ENCODE peak calls at places on chromosome 7, in four cellular contexts. O is B cell, S is MCF 10A, U is dorsolateral prefrontal cortex. D is an unnamed sample.

GRCh38 chr7:120272261-120272895 is 597 bp upstream of the KCND2 start:
- DNase-seq in S (peak), O (no peak), U (no peak), D (peak)

GRCh38 chr7:96287168-96287567 is 34.7 kb downstream of the SLC25A13 start:
- DNase-seq in S (no peak), U (no peak), O (peak), D (peak)

GRCh38 chr7:23893942-23894890 is 184.2 kb downstream of the STK31 start:
- DNase-seq in U (no peak), O (no peak), S (no peak), D (no peak)

GRCh38 chr7:45187946-45188411 is 30.4 kb downstream of the RAMP3 start:
- DNase-seq in O (no peak), U (no peak), S (no peak), D (no peak)

GRCh38 chr7:117323877-117324699 is 1.2 kb upstream of the WNT2 start:
- DNase-seq in U (no peak), S (no peak), O (no peak), D (peak)

GRCh38 chr7:128906766-128907559 is 3.5 kb downstream of the KCP start:
- DNase-seq in S (no peak), O (peak), U (no peak), D (no peak)

GRCh38 chr7:97064972-97065587 is 40.4 kb upstream of the DLX5 start:
- DNase-seq in O (peak), S (peak), U (no peak), D (peak)

GRCh38 chr7:191105-192034 is 1.0 kb upstream of the FAM20C start:
- DNase-seq in O (peak), U (no peak), S (peak), D (no peak)

GRCh38 chr7:122412886-122413285 is 108.3 kb upstream of the FEZF1 start:
- DNase-seq in O (no peak), U (no peak), S (peak), D (no peak)

GRCh38 chr7:157000047-157000726 is 10.3 kb downstream of the MNX1 start:
- DNase-seq in O (no peak), U (no peak), S (peak), D (peak)

GRCh38 chr7:84363741-84364140 is 169.2 kb upstream of the SEMA3A start:
- DNase-seq in U (no peak), S (no peak), O (no peak), D (no peak)

GRCh38 chr7:46080595-46081159 is 159.6 kb upstream of the IGFBP3 start:
- DNase-seq in S (peak), O (no peak), U (no peak), D (no peak)

GRCh38 chr7:137772221-137772620 is 74.6 kb downstream of the DGKI start:
- DNase-seq in U (no peak), S (no peak), O (no peak), D (no peak)

GRCh38 chr7:42902361-42902760 is 9.5 kb downstream of the C7orf25 start:
- DNase-seq in S (no peak), U (no peak), O (no peak), D (no peak)

GRCh38 chr7:30652951-30653641 is 29.2 kb downstream of the CRHR2 start:
- DNase-seq in O (no peak), S (no peak), U (no peak), D (no peak)

GRCh38 chr7:54159088-54159487 is 383.1 kb upstream of the VSTM2A start:
- DNase-seq in U (no peak), O (no peak), S (no peak), D (no peak)

GRCh38 chr7:95264225-95264927 is 60.0 kb downstream of the PON1 start:
- DNase-seq in O (no peak), U (no peak), S (peak), D (no peak)

GRCh38 chr7:104956753-104957450 is 57.1 kb upstream of the KMT2E start:
- DNase-seq in O (no peak), U (no peak), S (no peak), D (peak)

GRCh38 chr7:124085168-124085567 is 52.3 kb upstream of the TMEM229A start:
- DNase-seq in O (no peak), S (peak), U (peak), D (no peak)

GRCh38 chr7:158820656-158821055 is 8.7 kb downstream of the ESYT2 start:
- DNase-seq in S (no peak), O (no peak), U (no peak), D (no peak)

GRCh38 chr7:124796771-124797170 is 31.2 kb upstream of the GPR37 start:
- DNase-seq in O (no peak), S (no peak), U (no peak), D (no peak)

GRCh38 chr7:30912454-30912985 is 867 bp downstream of the AQP1 start:
- DNase-seq in O (no peak), S (no peak), U (no peak), D (no peak)

GRCh38 chr7:22411977-22412693 is 55.2 kb upstream of the RAPGEF5 start:
- DNase-seq in O (no peak), S (no peak), U (no peak), D (no peak)

GRCh38 chr7:78607099-78607498 is 808.5 kb downstream of the PHTF2 start:
- DNase-seq in U (no peak), S (peak), O (no peak), D (no peak)

GRCh38 chr7:139118234-139118802 is 8.8 kb upstream of the ZC3HAV1 start:
- DNase-seq in U (no peak), O (no peak), S (peak), D (no peak)

GRCh38 chr7:29968683-29969457 is 20.7 kb downstream of the SCRN1 start:
- DNase-seq in S (peak), U (no peak), O (no peak), D (no peak)

GRCh38 chr7:42414028-42414427 is 177.0 kb upstream of the GLI3 start:
- DNase-seq in S (peak), O (no peak), U (no peak), D (no peak)

GRCh38 chr7:27128776-27129728 is 1.5 kb downstream of the HOXA4 start:
- DNase-seq in U (no peak), O (no peak), S (no peak), D (no peak)

GRCh38 chr7:81688622-81689411 is 81.0 kb downstream of the HGF start:
- DNase-seq in O (no peak), S (no peak), U (no peak), D (no peak)

GRCh38 chr7:110253083-110253482 is 837.8 kb upstream of the LRRN3 start:
- DNase-seq in O (no peak), U (no peak), S (no peak), D (no peak)

GRCh38 chr7:149823191-149823630 is 15.0 kb upstream of the ZNF862 start:
- DNase-seq in S (no peak), U (no peak), O (no peak), D (no peak)

GRCh38 chr7:12210179-12211053 is 678 bp upstream of the TMEM106B start:
- DNase-seq in S (no peak), U (no peak), O (no peak), D (peak)

GRCh38 chr7:47314728-47315601 is 266.9 kb downstream of the TNS3 start:
- DNase-seq in U (no peak), O (no peak), S (no peak), D (no peak)

GRCh38 chr7:20541615-20542349 is 73.7 kb upstream of the ABCB5 start:
- DNase-seq in S (peak), O (no peak), U (no peak), D (no peak)

GRCh38 chr7:20542594-20542993 is 72.9 kb upstream of the ABCB5 start:
- DNase-seq in S (peak), U (no peak), O (no peak), D (no peak)

GRCh38 chr7:20535541-20535940 is 79.9 kb upstream of the ABCB5 start:
- DNase-seq in O (no peak), S (no peak), U (no peak), D (no peak)

GRCh38 chr7:20543565-20543964 is 71.9 kb upstream of the ABCB5 start:
- DNase-seq in O (no peak), U (no peak), S (no peak), D (no peak)

GRCh38 chr7:20539201-20539600 is 76.3 kb upstream of the ABCB5 start:
- DNase-seq in U (no peak), O (no peak), S (peak), D (no peak)
- TF ChIP-seq CTCF in U (no peak), O (no peak), S (no peak), D (no peak)

DNA sequence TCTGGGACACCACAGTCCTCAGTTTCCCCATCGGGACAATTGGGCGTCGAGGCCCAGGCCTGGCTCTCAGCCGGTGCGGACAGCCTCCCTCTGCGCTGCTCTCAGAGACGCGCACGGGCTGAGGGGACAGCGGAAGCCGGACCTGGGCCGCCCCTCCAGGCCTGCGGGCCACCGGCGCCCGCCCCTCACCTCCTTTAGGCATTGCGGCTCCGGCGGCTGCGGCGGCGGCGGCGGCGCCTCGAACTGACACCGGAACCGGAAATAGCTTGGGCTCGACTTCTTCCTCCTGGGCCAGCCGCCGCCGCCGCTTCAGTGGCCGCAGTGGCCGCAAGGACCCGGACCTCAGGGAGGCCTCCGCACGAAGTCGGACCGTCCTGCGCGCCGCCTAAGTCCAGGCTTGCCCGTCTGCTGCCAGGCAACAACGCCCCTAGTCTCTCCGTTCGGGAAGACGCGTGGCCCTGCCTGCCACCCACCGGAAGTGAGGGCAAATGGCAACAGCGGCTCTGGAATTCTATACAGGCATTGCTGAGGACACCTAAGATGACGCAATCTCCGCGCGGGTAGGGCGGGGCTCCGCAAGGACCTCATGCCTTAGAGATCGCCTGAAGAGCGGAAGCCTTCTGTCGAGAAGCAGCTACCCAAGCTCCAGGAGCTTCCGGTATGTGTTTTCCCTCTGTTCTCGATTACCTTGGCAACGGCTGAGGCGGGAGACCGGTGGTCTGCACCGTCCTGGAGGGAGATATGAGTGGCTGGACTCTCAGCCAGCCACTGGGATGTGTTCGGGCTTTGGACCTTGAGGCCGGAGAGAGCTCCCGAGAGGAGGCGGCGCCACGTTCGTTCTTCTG is at the start of the genes BUD31 and PDAP1:
- DNase-seq in U (peak), O (peak), S (peak), D (peak)
- TF ChIP-seq CTCF in U (peak), O (no peak), S (no peak), D (no peak)

DNA sequence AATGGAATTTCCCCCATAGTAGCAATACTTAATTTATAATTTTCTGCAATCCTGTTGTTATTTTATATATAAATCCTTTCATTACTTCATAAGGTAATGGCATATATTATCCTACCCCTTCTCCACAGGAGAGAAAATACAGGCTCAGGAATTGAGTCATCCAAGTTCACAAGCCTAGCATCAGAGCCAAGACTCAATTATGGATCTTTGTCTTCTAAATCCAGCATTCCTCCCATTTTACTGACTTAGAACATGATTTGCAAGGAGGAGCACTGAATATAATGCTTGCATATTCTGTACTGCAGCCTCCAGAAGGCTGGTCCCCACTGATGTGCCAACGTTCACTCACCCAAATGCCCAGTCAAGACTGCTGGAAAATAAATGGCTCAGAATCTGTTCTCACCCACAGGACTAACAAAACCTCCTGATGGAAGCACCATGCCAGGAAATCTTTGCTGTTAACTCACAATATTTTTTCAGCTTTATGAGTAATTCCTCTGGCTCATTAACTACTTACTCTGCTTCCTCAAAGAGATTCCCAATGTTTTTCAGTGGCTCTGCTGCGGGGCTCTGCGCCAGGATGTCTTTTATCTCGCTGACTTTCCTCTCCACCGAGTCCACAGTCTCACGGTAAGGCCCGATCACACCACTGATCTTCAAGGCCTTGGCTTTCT is 48.6 kb downstream of the DLD start:
- DNase-seq in U (no peak), O (no peak), S (peak), D (no peak)
- TF ChIP-seq CTCF in U (no peak), O (no peak), S (no peak), D (no peak)

DNA sequence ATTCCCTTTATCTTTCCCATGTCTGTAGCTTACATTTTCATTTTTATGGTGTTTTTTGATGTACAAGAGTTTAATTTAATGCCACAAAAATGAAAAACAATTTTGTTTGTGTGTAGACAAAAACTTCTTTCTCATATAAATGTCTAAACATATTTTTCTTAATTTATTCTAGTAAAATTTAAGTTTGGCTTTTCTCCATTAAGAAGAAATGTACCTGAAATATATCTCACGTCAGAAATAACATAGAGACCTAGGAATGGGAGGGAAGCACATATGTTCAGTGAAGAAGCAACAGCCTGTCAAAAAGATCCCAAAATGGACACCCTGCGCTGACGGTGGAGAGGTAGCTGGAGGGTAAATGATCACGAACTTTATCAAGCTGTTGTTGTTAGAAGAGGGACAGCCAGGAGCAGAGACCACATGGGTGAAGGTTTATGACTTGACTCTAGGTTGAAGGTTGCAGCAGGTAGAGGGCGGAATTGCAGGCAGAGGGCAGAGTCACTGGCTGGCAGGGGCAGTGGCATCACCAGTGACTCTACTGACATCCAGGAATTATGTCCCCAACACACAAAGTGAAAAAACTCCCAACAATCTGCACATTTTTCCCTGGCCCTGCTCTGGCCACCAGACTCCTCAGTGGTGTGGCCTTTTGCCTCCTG is 225.9 kb upstream of the PRSS58 start:
- DNase-seq in U (no peak), S (no peak), O (no peak), D (no peak)
- TF ChIP-seq CTCF in U (no peak), S (peak), O (peak), D (no peak)

GRCh38 chr7:135712182-135712782 is 15.7 kb downstream of the SLC13A4 start:
- DNase-seq in O (no peak), S (no peak), U (no peak), D (no peak)
- TF ChIP-seq CTCF in O (no peak), S (no peak), U (no peak), D (no peak)

DNA sequence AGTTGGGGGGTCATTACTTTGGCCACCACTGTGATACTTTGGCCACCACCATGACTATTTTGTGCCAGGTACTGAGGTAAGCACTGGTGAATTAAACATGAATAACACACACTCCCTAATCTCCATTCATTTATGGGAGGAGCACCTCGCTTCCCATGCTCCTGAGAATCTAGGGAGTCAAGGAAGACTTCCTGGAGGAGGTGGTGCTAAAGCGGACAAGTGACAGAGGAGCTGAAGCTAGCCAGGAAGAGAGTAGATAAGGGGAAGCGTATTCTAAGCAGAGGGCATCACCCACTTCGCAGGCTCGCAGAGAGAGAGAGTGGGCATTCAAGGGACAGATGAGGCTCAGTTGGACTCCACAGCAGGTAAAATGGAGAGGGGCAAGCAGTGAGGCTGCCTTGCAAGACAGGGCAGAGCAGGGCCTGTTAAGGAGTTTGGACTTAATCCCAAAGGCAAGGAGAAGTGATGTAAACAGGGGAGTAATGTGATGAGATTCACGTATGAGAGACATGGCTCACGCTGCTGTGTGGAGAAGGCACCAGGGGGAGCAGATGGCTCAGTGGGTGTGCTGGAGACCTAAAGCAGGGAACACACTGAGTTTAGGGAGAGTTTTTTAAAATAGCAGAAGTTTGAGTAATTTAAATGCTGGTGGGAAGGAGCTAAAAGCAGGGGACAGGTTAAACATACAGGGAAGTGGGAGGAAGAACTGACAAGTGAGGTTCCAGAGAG is 21.3 kb upstream of the TMEM248 start:
- DNase-seq in U (peak), O (no peak), S (no peak), D (no peak)
- TF ChIP-seq CTCF in U (no peak), O (no peak), S (no peak), D (no peak)

GRCh38 chr7:90520484-90520883 is 51.0 kb downstream of the PTTG1IP2 start:
- DNase-seq in U (no peak), O (no peak), S (peak), D (no peak)
- TF ChIP-seq CTCF in U (no peak), O (peak), S (peak), D (peak)

DNA sequence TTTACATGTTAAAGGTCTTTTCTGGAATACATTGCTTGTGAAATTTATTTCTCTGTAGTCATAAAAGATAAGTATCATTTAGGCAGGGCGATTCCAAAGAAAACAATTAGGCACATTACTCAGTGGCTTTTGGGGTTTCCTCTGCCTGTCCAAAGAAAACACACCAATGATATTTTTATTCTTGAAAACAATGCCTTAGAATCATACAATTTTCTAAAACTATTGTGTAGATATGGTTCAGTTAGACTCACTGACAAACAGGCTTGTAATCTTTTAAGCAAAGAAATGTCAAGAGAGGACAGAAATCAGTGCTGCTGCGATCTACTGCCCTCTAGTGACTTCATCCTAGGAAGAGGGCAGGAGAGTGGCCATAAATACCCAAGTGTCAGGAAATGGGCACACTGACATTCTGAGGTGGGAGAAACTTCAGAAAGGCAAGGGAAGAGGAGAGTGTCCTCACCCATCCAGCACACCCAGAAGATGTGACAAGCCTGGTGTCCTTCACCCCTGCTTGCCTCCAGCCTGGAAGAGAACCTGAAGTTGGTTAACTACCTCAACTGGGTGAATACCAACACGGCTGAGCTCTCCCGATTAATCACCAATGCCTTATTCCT is 120.5 kb downstream of the GALNT11 start:
- DNase-seq in O (peak), S (peak), U (no peak), D (no peak)
- TF ChIP-seq CTCF in O (peak), S (peak), U (peak), D (no peak)